ENCODE peak calls at places on chromosomes 6 and 20, in ten cellular contexts. W, E, L, K, O, A, H, X, P and T are unnamed samples. For H3K27me3, the result is how much of the 10 kb centered on the place peaks cover.

GRCh38 chr20:63739129-63740069 is at the start of gene SLC2A4RG:
- DNase-seq in P (peak), A (no peak), X (peak), H (peak), W (peak), E (no peak), L (peak), O (peak), K (peak), T (peak)

GRCh38 chr20:35363190-35363589 is 48.6 kb downstream of the UQCC1 start:
- DNase-seq in P (no peak), E (peak), O (no peak), X (no peak), L (no peak), H (no peak), W (no peak), A (no peak), K (no peak), T (no peak)

GRCh38 chr20:53142651-53143177 is 170.6 kb downstream of the TSHZ2 start:
- DNase-seq in W (no peak), L (no peak), A (no peak), K (no peak), P (no peak), O (no peak), H (no peak), X (no peak), E (no peak), T (no peak)

GRCh38 chr6:46606318-46606717 is 46.3 kb downstream of the CYP39A1 start:
- DNase-seq in W (no peak), O (no peak), L (no peak), H (no peak), E (no peak), A (no peak), K (no peak), P (no peak), X (no peak), T (no peak)

GRCh38 chr6:135358251-135358821 is 139.2 kb downstream of the AHI1 start:
- DNase-seq in O (no peak), P (no peak), K (no peak), L (no peak), X (no peak), A (no peak), H (no peak), E (peak), W (no peak), T (no peak)

GRCh38 chr6:44806656-44807055 is 419.1 kb downstream of the CDC5L start:
- DNase-seq in K (no peak), A (no peak), W (no peak), X (no peak), L (no peak), H (no peak), O (peak), E (no peak), P (no peak), T (peak)

GRCh38 chr6:157198425-157199279 is 124.7 kb downstream of the TMEM242 start:
- DNase-seq in P (peak), A (no peak), X (peak), W (no peak), K (peak), O (peak), L (no peak), E (no peak), H (no peak), T (no peak)

GRCh38 chr6:30743099-30744053 is 889 bp upstream of the FLOT1 start:
- DNase-seq in H (peak), W (no peak), O (peak), X (no peak), K (peak), L (no peak), P (peak), A (no peak), E (no peak), T (no peak)

GRCh38 chr20:62907377-62908317 is 18.7 kb downstream of the DIDO1 start:
- DNase-seq in X (no peak), A (no peak), L (no peak), H (peak), K (no peak), P (no peak), O (no peak), E (no peak), W (peak), T (no peak)

GRCh38 chr6:157600807-157601206 is 219.8 kb downstream of the ZDHHC14 start:
- DNase-seq in A (no peak), H (no peak), O (no peak), K (no peak), L (no peak), X (no peak), E (no peak), W (no peak), P (no peak), T (no peak)

GRCh38 chr6:3825331-3825831 is 23.8 kb upstream of the FAM50B start:
- DNase-seq in O (no peak), P (peak), L (no peak), E (peak), H (no peak), K (peak), X (no peak), W (peak), A (no peak), T (peak)

GRCh38 chr6:132264101-132264500 is 137.2 kb downstream of the MOXD1 start:
- DNase-seq in P (no peak), K (no peak), E (no peak), W (no peak), L (no peak), H (no peak), O (no peak), A (no peak), X (no peak), T (no peak)

GRCh38 chr6:84926756-84927155 is 162.4 kb upstream of the TBX18 start:
- DNase-seq in A (no peak), K (no peak), L (no peak), E (peak), P (no peak), X (no peak), W (no peak), O (no peak), H (no peak), T (no peak)

GRCh38 chr6:106154326-106154725 is 68.2 kb downstream of the PRDM1 start:
- DNase-seq in X (no peak), L (no peak), K (no peak), P (no peak), H (no peak), W (no peak), O (no peak), A (no peak), E (no peak), T (no peak)

GRCh38 chr6:94278146-94278545 is 858.8 kb upstream of the EPHA7 start:
- DNase-seq in K (no peak), H (no peak), O (no peak), X (no peak), E (no peak), W (no peak), P (no peak), A (no peak), L (no peak), T (no peak)

GRCh38 chr20:35806075-35806474 is 34.3 kb downstream of the PHF20 start:
- DNase-seq in L (no peak), A (no peak), X (no peak), E (no peak), W (no peak), K (no peak), O (no peak), P (no peak), H (no peak), T (no peak)

GRCh38 chr6:65557224-65557623 is 149.8 kb downstream of the EYS start:
- DNase-seq in O (no peak), P (no peak), W (no peak), X (no peak), H (no peak), A (no peak), K (no peak), E (no peak), L (no peak), T (no peak)

GRCh38 chr6:16369108-16369507 is 130.7 kb downstream of the GMPR start:
- DNase-seq in E (no peak), O (no peak), X (no peak), A (no peak), P (no peak), L (no peak), W (no peak), H (no peak), K (no peak), T (no peak)

GRCh38 chr6:141169419-141169818 is 963.3 kb upstream of the GJE1 start:
- DNase-seq in K (no peak), L (no peak), O (no peak), P (no peak), H (no peak), X (no peak), A (no peak), E (peak), W (no peak), T (no peak)

GRCh38 chr6:21593927-21594421 is 423 bp downstream of the SOX4 start:
- DNase-seq in K (no peak), O (no peak), E (peak), A (no peak), W (peak), P (peak), L (no peak), X (peak), H (peak), T (peak)

GRCh38 chr6:163164175-163164900 is 250.2 kb upstream of the QKI start:
- DNase-seq in H (no peak), A (no peak), O (no peak), P (no peak), E (no peak), L (no peak), X (no peak), K (no peak), W (no peak), T (no peak)

GRCh38 chr6:125888989-125889656 is 67.4 kb upstream of the HINT3 start:
- DNase-seq in K (no peak), W (peak), X (no peak), O (no peak), H (peak), A (no peak), L (peak), P (peak), E (peak), T (no peak)

GRCh38 chr6:137099689-137100398 is 55.1 kb upstream of the IL20RA start:
- DNase-seq in L (no peak), E (no peak), P (no peak), K (no peak), W (no peak), O (no peak), A (no peak), H (no peak), X (no peak), T (no peak)

GRCh38 chr6:69601132-69601531 is 195.7 kb downstream of the LMBRD1 start:
- DNase-seq in L (no peak), X (peak), A (no peak), K (no peak), W (no peak), H (no peak), O (no peak), E (no peak), P (no peak), T (no peak)

DNA sequence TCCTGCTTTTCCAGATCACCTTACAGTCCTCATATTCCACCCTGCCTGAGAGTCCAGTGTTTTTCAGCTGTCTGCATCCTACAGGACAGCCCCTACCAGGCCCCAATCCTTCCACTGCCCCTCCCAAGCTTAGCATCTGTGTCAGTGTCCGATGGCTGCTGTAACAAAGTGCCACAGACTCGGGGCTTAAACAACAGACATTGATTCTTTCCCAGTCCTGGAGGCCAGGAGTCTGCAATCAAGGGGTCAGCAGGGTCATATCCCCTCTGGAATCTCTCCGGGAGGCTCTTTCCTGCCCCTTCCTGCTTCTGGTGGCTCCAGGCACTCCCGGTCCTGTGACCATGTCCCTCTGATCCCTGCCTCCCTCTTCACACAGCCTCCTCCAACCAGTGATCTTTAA is 396.6 kb upstream of the MAP3K7 start:
- DNase-seq in X (no peak), H (no peak), O (no peak), A (no peak), P (no peak), W (no peak), E (no peak), L (no peak), K (no peak), T (no peak)
- H3K27me3 ChIP-seq in X (under half), H (under half), O (under half), A (under half), P (under half), W (under half), E (under half), L (under half), K (under half), T (under half)

GRCh38 chr20:46031701-46032254 is 2.8 kb downstream of the SLC12A5 start:
- DNase-seq in E (no peak), K (no peak), L (no peak), W (no peak), O (no peak), A (no peak), P (peak), H (no peak), X (no peak), T (peak)
- H3K27me3 ChIP-seq in E (half or more), K (half or more), L (half or more), W (under half), O (under half), A (under half), P (under half), H (under half), X (under half), T (half or more)

DNA sequence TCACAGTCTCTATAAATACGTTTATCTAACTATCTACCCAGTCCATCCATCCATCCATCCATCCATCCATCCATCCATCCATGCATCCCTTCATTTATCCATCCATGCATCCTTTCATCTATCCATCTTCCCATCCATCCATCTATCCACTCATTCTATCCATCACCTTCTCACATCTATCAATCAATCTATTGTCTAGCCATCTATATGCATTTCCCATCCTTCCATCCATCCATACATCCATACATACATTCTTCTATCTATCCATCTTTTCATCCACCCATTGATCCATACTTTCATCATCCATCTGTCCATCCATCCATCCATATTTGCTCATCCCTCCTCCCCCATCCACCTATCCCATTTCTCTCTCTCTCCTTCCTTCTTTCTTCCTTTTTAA is 51.6 kb upstream of the CTNNBL1 start:
- DNase-seq in E (no peak), O (no peak), K (no peak), X (no peak), H (no peak), W (no peak), L (no peak), P (no peak), A (no peak), T (no peak)
- H3K27me3 ChIP-seq in E (under half), O (under half), K (under half), X (under half), H (under half), W (under half), L (under half), P (under half), A (under half), T (half or more)

DNA sequence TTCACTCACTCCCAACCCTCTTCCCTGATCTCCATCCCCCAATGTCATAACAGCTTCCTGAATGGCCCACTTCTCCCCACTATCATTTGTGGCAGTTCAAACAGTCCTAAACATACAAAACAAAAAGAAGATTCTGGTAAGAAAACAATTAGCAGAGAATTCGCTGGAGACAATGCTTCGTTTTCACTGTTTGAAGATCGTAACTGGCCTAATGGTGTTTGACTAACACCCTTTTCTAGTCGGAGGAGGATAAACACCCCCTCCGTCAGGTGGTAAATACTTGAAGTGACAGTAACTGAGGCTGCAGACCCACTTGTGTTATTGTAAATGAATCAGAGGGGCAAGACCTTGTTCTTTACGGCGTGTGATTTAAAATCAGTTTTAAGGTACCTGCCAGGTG is 3.8 kb downstream of the EYA2 start:
- DNase-seq in O (no peak), W (no peak), A (no peak), E (no peak), P (no peak), K (no peak), L (no peak), H (no peak), X (no peak), T (no peak)
- H3K27me3 ChIP-seq in O (under half), W (under half), A (under half), E (half or more), P (under half), K (half or more), L (half or more), H (under half), X (under half), T (under half)